ENCODE peak calls at places on chromosomes 12 and 14, in five cellular contexts. V, A, H, O and J are unnamed samples.

GRCh38 chr12:65740873-65741600 is 83.2 kb upstream of the HMGA2 start:
- DNase-seq in V (peak), A (peak), H (peak), O (peak), J (peak)

GRCh38 chr12:28149279-28149678 is 41.0 kb upstream of the CCDC91 start:
- DNase-seq in V (no peak), A (no peak), H (no peak), O (no peak), J (no peak)

GRCh38 chr14:92906420-92906819 is 16.5 kb upstream of the CHGA start:
- DNase-seq in V (no peak), A (no peak), H (no peak), O (no peak), J (no peak)

GRCh38 chr12:40146800-40147797 is 41.2 kb upstream of the SLC2A13 start:
- DNase-seq in V (peak), A (no peak), H (no peak), O (no peak), J (no peak)

GRCh38 chr14:104202259-104203070 is 64.1 kb downstream of the KIF26A start:
- DNase-seq in V (peak), A (no peak), H (no peak), O (no peak), J (no peak)

GRCh38 chr14:95185452-95186392 is 28.4 kb upstream of the DICER1 start:
- DNase-seq in V (no peak), A (no peak), H (no peak), O (peak), J (no peak)

GRCh38 chr12:29783773-29784666 is at the start of gene TMTC1:
- DNase-seq in V (peak), A (no peak), H (peak), O (peak), J (no peak)

GRCh38 chr12:105980048-105980447 is 158.7 kb downstream of the NUAK1 start:
- DNase-seq in V (no peak), A (no peak), H (no peak), O (no peak), J (no peak)

GRCh38 chr12:81450920-81451739 is 308.0 kb downstream of the PPFIA2 start:
- DNase-seq in V (peak), A (peak), H (peak), O (peak), J (peak)

GRCh38 chr12:92034858-92035401 is 110.7 kb downstream of the BTG1 start:
- DNase-seq in V (peak), A (peak), H (no peak), O (peak), J (peak)

GRCh38 chr14:54845616-54846015 is 57.0 kb downstream of the GCH1 start:
- DNase-seq in V (no peak), A (no peak), H (no peak), O (peak), J (no peak)

GRCh38 chr14:88630565-88630964 is 67.7 kb downstream of the ZC3H14 start:
- DNase-seq in V (no peak), A (peak), H (no peak), O (peak), J (peak)

GRCh38 chr12:39892146-39892545 is 213.7 kb downstream of the SLC2A13 start:
- DNase-seq in V (peak), A (no peak), H (no peak), O (no peak), J (no peak)

GRCh38 chr14:80213602-80214001 is 2.3 kb upstream of the DIO2 start:
- DNase-seq in V (no peak), A (peak), H (peak), O (peak), J (peak)

GRCh38 chr14:72614365-72614764 is 279.5 kb downstream of the DPF3 start:
- DNase-seq in V (no peak), A (no peak), H (no peak), O (no peak), J (no peak)

GRCh38 chr14:58947816-58948440 is 240.5 kb upstream of the DAAM1 start:
- DNase-seq in V (no peak), A (peak), H (peak), O (no peak), J (no peak)

GRCh38 chr12:93956551-93956950 is 191.8 kb upstream of the PLXNC1 start:
- DNase-seq in V (no peak), A (no peak), H (no peak), O (no peak), J (no peak)

GRCh38 chr14:105168496-105168978 is at the start of gene JAG2:
- DNase-seq in V (peak), A (peak), H (peak), O (peak), J (no peak)

GRCh38 chr12:55703976-55704761 is 3.5 kb downstream of the ITGA7 start:
- DNase-seq in V (no peak), A (peak), H (no peak), O (no peak), J (no peak)

GRCh38 chr12:21276826-21277225 is 57.9 kb downstream of the SLCO1A2 start:
- DNase-seq in V (no peak), A (no peak), H (no peak), O (no peak), J (no peak)

GRCh38 chr12:52228366-52228765 is 4.7 kb upstream of the KRT7 start:
- DNase-seq in V (no peak), A (no peak), H (no peak), O (no peak), J (no peak)

GRCh38 chr12:49893753-49894752 is 9.6 kb downstream of the FAIM2 start:
- DNase-seq in V (no peak), A (peak), H (no peak), O (peak), J (no peak)

GRCh38 chr14:91329615-91330014 is 85.1 kb upstream of the GPR68 start:
- DNase-seq in V (no peak), A (no peak), H (no peak), O (no peak), J (no peak)

GRCh38 chr14:23055621-23056256 is 1.6 kb downstream of the CDH24 start:
- DNase-seq in V (no peak), A (no peak), H (no peak), O (no peak), J (no peak)

GRCh38 chr12:52155048-52155868 is 36.6 kb downstream of the KRT80 start:
- DNase-seq in V (no peak), A (peak), H (no peak), O (peak), J (no peak)

GRCh38 chr12:122951979-122952892 is 14.0 kb downstream of the ABCB9 start:
- DNase-seq in V (peak), A (peak), H (peak), O (peak), J (no peak)

GRCh38 chr12:3553681-3554546 is 62.9 kb downstream of the PRMT8 start:
- DNase-seq in V (no peak), A (no peak), H (no peak), O (no peak), J (no peak)
- TF ChIP-seq CTCF in V (no peak), A (no peak), H (no peak), O (no peak), J (no peak)

GRCh38 chr12:130819248-130819576 is 19.8 kb downstream of the STX2 start:
- DNase-seq in V (no peak), A (no peak), H (no peak), O (no peak), J (no peak)
- TF ChIP-seq CTCF in V (no peak), A (peak), H (no peak), O (no peak), J (no peak)

GRCh38 chr12:125687820-125688219 is 622.6 kb downstream of the AACS start:
- DNase-seq in V (no peak), A (no peak), H (no peak), O (no peak), J (no peak)

GRCh38 chr12:125685885-125686284 is 620.6 kb downstream of the AACS start:
- DNase-seq in V (no peak), A (no peak), H (no peak), O (no peak), J (no peak)

GRCh38 chr12:125687403-125687802 is 622.2 kb downstream of the AACS start:
- DNase-seq in V (no peak), A (no peak), H (no peak), O (no peak), J (no peak)

GRCh38 chr12:125684968-125685790 is 619.9 kb downstream of the AACS start:
- DNase-seq in V (no peak), A (no peak), H (no peak), O (no peak), J (no peak)

GRCh38 chr12:125683748-125684381 is 618.6 kb downstream of the AACS start:
- DNase-seq in V (peak), A (peak), H (peak), O (no peak), J (no peak)
- TF ChIP-seq CTCF in V (peak), A (no peak), H (no peak), O (no peak), J (no peak)

DNA sequence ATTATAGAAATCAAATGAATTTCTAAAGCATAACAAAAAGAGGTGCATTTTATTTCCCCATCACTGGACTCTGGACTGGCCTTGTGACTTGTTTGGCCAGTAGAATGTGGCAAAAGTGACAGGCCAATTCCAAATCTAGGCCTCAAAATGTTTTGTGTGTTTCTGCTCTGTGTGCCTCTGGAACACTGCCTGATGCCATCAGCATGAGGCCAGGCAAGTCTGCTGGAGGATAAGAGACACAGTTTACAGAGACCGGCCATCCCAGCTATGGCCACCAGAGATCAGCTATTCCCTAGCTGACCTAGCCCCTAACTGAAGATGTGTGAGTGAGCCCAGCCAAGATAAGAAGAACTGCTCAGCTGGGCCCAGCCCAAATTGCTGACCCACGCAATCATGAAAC is 32.9 kb downstream of the ASCL1 start:
- DNase-seq in V (no peak), A (no peak), H (no peak), O (no peak), J (no peak)
- TF ChIP-seq CTCF in V (no peak), A (no peak), H (no peak), O (no peak), J (no peak)

GRCh38 chr12:102522768-102523167 is 42.4 kb upstream of the IGF1 start:
- DNase-seq in V (no peak), A (no peak), H (no peak), O (no peak), J (no peak)
- TF ChIP-seq CTCF in V (no peak), A (no peak), H (no peak), O (no peak), J (no peak)

DNA sequence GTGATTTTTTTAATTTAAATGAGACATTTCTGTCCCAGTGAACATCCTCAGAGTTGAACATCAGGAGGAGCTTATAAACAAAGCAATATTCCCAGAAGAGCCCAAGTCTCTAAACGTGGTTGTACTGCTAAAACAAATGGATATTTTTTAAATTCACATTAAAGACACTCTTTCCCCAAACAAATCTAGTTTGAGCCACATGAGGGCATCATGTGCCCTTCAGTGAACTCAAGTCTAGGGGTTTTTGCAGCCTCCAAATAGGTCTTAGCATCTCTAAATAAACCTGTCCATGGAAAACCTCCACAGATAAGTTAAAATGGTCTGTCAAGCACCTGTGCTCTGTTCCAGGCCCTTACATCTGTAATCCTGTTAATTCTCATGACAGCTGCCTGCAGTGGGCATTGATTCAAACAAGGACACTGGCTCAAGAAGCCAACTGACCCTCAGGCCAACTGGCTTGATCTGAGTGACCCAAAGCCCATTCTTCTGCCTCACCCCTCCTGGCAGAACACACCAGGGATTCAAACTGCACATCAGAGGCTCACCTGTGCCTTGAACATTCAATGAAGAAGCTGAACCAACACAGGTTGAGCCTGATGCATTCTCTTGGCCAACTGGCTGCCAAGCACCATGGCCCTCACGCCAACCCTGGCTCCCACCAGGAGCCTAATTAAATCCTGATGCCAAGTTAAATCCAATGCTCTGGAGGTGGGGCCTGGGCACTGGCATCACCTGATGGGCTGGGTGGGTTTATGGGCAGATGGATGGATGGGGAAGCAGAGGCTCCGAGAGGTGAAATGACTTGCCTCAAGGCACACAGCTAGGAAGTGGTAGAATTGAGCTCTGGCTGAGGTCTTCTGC is 8.6 kb downstream of the ISCU start:
- DNase-seq in V (no peak), A (peak), H (peak), O (peak), J (peak)
- TF ChIP-seq CTCF in V (peak), A (peak), H (peak), O (peak), J (peak)

DNA sequence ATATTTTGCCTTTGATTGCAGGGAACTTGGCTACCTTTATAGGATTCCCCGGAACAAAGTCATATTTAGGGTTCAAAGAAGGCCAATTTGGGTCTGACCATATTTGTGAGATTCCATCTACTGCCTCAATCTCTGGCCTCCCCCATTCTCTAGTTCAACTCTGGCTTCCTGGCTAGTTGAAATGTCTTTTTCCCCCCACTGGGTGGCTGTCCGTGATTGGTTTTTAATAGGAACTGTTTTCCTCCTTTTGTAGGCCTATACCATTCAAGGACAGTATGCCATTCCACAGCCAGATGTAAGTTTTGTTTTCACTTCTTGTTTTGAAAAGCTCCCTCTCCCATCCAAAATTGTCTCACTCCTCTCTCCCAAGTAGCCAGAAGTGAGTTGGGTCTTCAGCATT is 13.8 kb downstream of the PCBP2 start:
- DNase-seq in V (no peak), A (no peak), H (no peak), O (no peak), J (no peak)
- TF ChIP-seq CTCF in V (no peak), A (no peak), H (peak), O (no peak), J (no peak)

DNA sequence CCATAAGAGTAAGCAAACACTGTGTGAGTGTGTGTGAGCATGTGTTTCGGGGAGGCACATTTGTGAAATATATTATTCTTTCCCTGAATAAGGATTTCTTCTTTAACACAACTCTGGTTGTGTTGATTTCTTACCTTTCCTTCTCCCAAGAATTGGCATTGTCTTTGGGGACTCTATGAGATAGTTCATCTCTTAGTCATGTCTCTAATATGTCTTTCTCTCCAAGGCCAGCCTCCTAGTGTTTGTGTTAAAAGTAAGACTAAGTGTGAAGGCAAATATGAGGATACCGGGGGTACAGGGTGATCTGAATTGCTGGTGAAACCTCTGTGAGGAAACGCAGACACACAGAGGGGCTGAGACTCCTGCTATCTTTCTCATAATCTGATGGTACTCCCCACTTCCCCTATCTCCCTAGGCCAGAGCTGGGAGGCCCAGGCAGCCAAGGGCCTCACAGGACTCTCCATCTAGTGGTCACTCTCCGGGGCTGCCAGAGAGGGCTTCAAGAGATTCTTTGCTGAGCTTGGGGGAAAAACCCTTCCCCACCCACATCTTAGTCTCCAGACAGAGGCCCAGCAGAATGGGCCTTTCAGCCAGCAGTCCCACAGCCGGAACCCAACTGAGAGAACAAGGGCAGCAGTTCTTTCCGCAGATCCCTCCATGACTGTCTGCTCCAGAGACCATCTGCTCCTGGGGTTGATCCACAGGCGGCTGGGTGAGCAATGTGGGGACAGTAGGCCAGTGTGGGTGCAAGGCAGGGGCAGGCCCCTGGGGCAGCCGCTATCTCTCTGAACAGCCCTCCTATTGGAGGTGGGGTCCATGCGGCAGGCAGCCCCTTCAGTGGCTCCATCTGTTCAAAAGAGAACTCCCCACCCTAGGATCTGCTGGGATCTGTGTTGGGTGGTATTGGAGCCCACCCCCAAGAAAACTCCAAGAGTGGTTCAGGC is 5.8 kb upstream of the HOXC12 start:
- DNase-seq in V (no peak), A (peak), H (no peak), O (no peak), J (no peak)
- TF ChIP-seq CTCF in V (no peak), A (no peak), H (no peak), O (no peak), J (no peak)